ENCODE peak calls at places on chromosomes 12 and 14, in seven cellular contexts. O is glutamatergic neuron, T is IMR-90, P is astrocyte of the spinal cord, C is NCI-H345, U is AG10803, A is NCI-H524. S is an unnamed sample.

GRCh38 chr12:92506460-92506859 is 196.3 kb upstream of the PLEKHG7 start:
- DNase-seq in O (no peak), T (no peak), P (no peak), C (no peak), U (peak; percentile 3), A (no peak), S (peak; percentile 17)

GRCh38 chr14:78170203-78170602 is at the start of gene NRXN3:
- DNase-seq in O (peak; percentile 64), T (no peak), P (no peak), C (peak; percentile 89), U (no peak), A (peak; percentile 28), S (no peak)

GRCh38 chr14:88463318-88463717 is 77.9 kb downstream of the SPATA7 start:
- DNase-seq in O (no peak), T (no peak), P (no peak), C (peak; percentile 18), U (no peak), A (peak; percentile 36), S (no peak)

GRCh38 chr14:74852922-74853530 is 22.9 kb downstream of the PROX2 start:
- DNase-seq in O (no peak), T (peak; percentile 84), P (peak; percentile 55), C (no peak), U (peak; percentile 93), A (no peak), S (peak; percentile 99)

GRCh38 chr12:110266381-110266909 is 14.6 kb upstream of the ATP2A2 start:
- DNase-seq in O (no peak), T (no peak), P (no peak), C (no peak), U (no peak), A (peak; percentile 67), S (no peak)

GRCh38 chr14:33386140-33386539 is 447.5 kb downstream of the NPAS3 start:
- DNase-seq in O (no peak), T (no peak), P (no peak), C (no peak), U (no peak), A (no peak), S (no peak)

GRCh38 chr12:54195080-54195479 is 6.3 kb upstream of the SMUG1 start:
- DNase-seq in O (no peak), T (no peak), P (no peak), C (no peak), U (no peak), A (no peak), S (no peak)

GRCh38 chr12:76519538-76519937 is 40.0 kb downstream of the OSBPL8 start:
- DNase-seq in O (no peak), T (no peak), P (peak; percentile 63), C (no peak), U (no peak), A (no peak), S (no peak)

GRCh38 chr14:74927225-74927624 is 4.2 kb upstream of the RPS6KL1 start:
- DNase-seq in O (no peak), T (no peak), P (no peak), C (no peak), U (no peak), A (no peak), S (no peak)

GRCh38 chr14:96268426-96269358 is 12.7 kb downstream of the BDKRB1 start:
- DNase-seq in O (no peak), T (peak; percentile 99), P (peak; percentile 75), C (no peak), U (peak; percentile 94), A (no peak), S (peak; percentile 83)

GRCh38 chr12:547883-548470 is 88.2 kb downstream of the B4GALNT3 start:
- DNase-seq in O (no peak), T (no peak), P (no peak), C (no peak), U (no peak), A (no peak), S (no peak)

S was measured in fibroblast of gingiva.